ENCODE peak calls at places on chromosome 19, in five cellular contexts. R is Peyer's patch, Q is uterus, G is transverse colon, Y is A549. B is an unnamed sample.

GRCh38 chr19:31436121-31436776 is 87.0 kb upstream of the TSHZ3 start:
- DNase-seq in R (no peak), Q (no peak), G (no peak), Y (no peak), B (no peak)

GRCh38 chr19:31676271-31677004 is 327.2 kb upstream of the TSHZ3 start:
- DNase-seq in R (no peak), Q (no peak), G (no peak), Y (peak; percentile 49), B (no peak)

GRCh38 chr19:33472696-33473624 is 48.6 kb downstream of the PEPD start:
- DNase-seq in R (no peak), Q (peak; percentile 23), G (no peak), Y (no peak), B (peak; percentile 20)

GRCh38 chr19:55437410-55437809 is 5.7 kb downstream of the SHISA7 start:
- DNase-seq in R (no peak), Q (no peak), G (no peak), Y (peak; percentile 89), B (no peak)

GRCh38 chr19:5564930-5565329 is 2.8 kb downstream of the TINCR start:
- DNase-seq in R (no peak), Q (no peak), G (no peak), Y (no peak), B (no peak)

GRCh38 chr19:20079487-20079886 is 1.7 kb downstream of the ZNF90 start:
- DNase-seq in R (no peak), Q (no peak), G (peak; percentile 25), Y (no peak), B (no peak)

GRCh38 chr19:11446652-11447301 is 11.3 kb downstream of the PRKCSH start:
- DNase-seq in R (peak; percentile 37), Q (peak; percentile 52), G (peak; percentile 50), Y (peak; percentile 70), B (no peak)

GRCh38 chr19:31303262-31303815 is 45.9 kb downstream of the TSHZ3 start:
- DNase-seq in R (no peak), Q (no peak), G (no peak), Y (no peak), B (no peak)

GRCh38 chr19:3977242-3978143 is 6.6 kb upstream of the DAPK3 start:
- DNase-seq in R (no peak), Q (no peak), G (no peak), Y (no peak), B (no peak)

GRCh38 chr19:39557791-39558622 is 18.0 kb upstream of the EID2 start:
- DNase-seq in R (peak; percentile 22), Q (no peak), G (no peak), Y (no peak), B (no peak)

GRCh38 chr19:58556633-58557252 is 1.7 kb downstream of the UBE2M start:
- DNase-seq in R (no peak), Q (no peak), G (no peak), Y (no peak), B (peak; percentile 78)

GRCh38 chr19:8849232-8849631 is 17.1 kb downstream of the MBD3L1 start:
- DNase-seq in R (no peak), Q (no peak), G (no peak), Y (no peak), B (no peak)

DNA sequence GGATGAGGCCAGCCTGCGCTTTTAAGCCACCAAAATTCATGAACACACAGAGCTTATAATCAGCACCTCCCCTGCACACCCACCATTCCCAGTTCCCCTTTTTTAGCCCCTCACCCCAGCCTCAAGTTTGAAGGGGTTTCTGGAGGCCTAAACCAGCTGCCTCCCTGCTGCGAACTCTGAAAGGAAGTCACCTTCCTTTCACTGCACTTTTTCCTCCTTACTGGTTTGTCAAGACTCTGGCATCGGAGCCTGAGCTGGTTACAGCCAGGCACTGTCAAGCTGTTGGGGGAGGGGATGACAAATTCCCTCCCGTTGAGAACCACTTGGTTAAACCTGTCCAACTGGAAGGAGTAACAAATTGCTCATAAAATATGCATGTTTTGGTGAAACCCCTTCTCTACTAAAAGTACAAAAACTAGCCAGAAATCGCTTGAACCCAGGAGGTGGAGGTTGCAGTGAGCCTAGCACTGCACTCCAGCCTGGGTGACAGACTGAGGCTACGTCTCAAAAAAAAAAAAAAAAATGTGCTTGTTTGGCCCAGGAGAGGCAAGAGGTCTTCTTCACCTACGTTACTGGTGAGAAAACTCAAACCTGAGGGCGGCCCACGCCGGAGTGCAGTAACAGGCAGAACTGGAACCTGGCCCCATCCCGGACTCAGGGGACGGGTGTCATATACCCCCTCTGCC is 671 bp upstream of the ADAT3 start:
- DNase-seq in R (peak; percentile 74), Q (peak; percentile 55), G (peak; percentile 60), Y (no peak), B (no peak)
- TF ChIP-seq POLR2A in R (no peak), Q (no peak), G (no peak), Y (no peak), B (no peak)

GRCh38 chr19:48329167-48329891 is 4.0 kb downstream of the EMP3 start:
- DNase-seq in R (peak; percentile 54), Q (no peak), G (peak; percentile 49), Y (no peak), B (peak; percentile 43)

GRCh38 chr19:48321622-48322591 is 3.4 kb upstream of the EMP3 start:
- DNase-seq in R (peak; percentile 100), Q (peak; percentile 99), G (peak; percentile 100), Y (peak; percentile 94), B (peak; percentile 100)

GRCh38 chr19:48321372-48321621 is 4.1 kb upstream of the EMP3 start:
- DNase-seq in R (peak; percentile 100), Q (peak; percentile 97), G (peak; percentile 100), Y (peak; percentile 99), B (peak; percentile 98)

GRCh38 chr19:48330012-48330681 is 4.8 kb downstream of the EMP3 start:
- DNase-seq in R (peak; percentile 88), Q (peak; percentile 54), G (peak; percentile 89), Y (no peak), B (peak; percentile 95)

DNA sequence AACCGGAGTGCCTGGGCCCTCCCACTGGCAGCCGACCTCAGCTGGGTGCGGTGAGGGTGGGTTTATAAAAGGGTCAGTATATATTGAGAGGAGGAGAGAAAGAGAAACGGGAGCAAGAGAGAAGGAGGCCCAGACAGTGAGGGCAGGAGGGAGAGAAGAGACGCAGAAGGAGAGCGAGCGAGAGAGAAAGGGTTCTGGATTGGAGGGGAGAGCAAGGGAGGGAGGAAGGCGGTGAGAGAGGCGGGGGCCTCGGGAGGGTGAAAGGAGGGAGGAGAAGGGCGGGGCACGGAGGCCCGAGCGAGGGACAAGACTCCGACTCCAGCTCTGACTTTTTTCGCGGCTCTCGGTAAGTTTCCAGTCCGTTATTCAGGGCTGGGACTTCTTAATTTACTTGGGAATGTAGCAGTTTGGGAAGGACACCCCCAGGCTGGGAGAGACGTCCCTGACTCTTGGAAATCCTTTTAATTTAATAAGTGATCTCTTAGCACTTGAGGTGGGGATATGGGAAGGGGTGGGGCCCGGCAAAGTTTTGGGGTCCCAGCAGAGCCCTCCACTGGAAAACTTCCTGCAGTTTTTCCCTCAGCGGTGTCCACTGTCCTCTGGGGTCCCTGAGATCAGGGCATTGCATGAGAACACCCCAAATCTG is at the start of gene EMP3:
- DNase-seq in R (peak; percentile 83), Q (peak; percentile 88), G (peak; percentile 86), Y (peak; percentile 93), B (peak; percentile 83)
- TF ChIP-seq POLR2A in R (peak; percentile 38), Q (peak; percentile 54), G (peak; percentile 77), Y (peak; percentile 52), B (no peak)

DNA sequence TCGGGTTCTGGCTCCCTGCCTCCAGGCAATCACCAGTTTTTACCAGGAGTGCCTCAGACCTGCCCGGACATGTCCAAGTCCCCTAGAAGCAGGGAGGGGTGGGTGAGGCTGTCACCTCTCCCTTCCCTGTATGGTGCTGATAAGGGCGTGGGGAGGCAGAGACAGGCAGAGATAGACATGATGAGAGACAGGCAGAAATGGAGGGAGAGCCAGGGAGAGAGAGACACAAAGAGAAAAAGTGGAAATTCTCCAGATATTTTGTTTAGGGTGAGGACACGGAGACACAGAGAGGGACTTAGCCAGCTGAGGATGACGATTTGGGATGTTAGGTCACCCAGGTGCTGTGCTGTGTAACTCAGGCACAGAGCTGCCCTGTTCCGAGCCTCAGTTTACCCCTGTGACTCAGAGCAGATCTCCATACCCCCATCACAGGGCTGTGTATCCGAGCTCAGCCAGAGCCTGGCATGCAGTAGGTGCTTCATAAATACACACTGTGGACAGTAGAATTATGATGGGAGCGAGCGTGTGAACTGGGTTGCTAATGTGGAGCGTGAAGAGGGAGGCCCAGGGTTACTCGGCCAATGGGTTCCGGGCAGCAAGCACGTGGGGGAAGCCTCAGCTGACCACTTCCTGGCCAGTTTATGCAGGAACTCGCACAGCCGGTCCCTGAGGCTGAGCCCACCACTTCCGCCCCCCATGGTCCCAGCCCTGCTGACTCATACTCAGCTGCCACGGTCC is 11.9 kb upstream of the GDF15 start:
- DNase-seq in R (peak; percentile 76), Q (peak; percentile 93), G (peak; percentile 84), Y (peak; percentile 74), B (peak; percentile 94)
- TF ChIP-seq POLR2A in R (no peak), Q (peak; percentile 24), G (no peak), Y (no peak), B (no peak)

GRCh38 chr19:15433519-15434069 is 14.8 kb upstream of the AKAP8L start:
- DNase-seq in R (no peak), Q (no peak), G (no peak), Y (no peak), B (no peak)

GRCh38 chr19:15431396-15432017 is 12.7 kb upstream of the AKAP8L start:
- DNase-seq in R (no peak), Q (no peak), G (no peak), Y (no peak), B (no peak)

GRCh38 chr19:15432018-15432494 is 13.3 kb upstream of the AKAP8L start:
- DNase-seq in R (no peak), Q (no peak), G (no peak), Y (peak; percentile 21), B (no peak)

GRCh38 chr19:15430526-15431120 is 11.8 kb upstream of the AKAP8L start:
- DNase-seq in R (no peak), Q (no peak), G (no peak), Y (no peak), B (no peak)

GRCh38 chr19:15432629-15433518 is 14.1 kb upstream of the AKAP8L start:
- DNase-seq in R (peak; percentile 83), Q (peak; percentile 94), G (peak; percentile 94), Y (peak; percentile 75), B (peak; percentile 96)
- TF ChIP-seq POLR2A in R (no peak), Q (no peak), G (no peak), Y (peak; percentile 35), B (no peak)

GRCh38 chr19:35715355-35715809 is 2.4 kb upstream of the KMT2B start:
- DNase-seq in R (no peak), Q (no peak), G (no peak), Y (no peak), B (no peak)

GRCh38 chr19:35713904-35714440 is 3.8 kb upstream of the KMT2B start:
- DNase-seq in R (peak; percentile 50), Q (no peak), G (no peak), Y (no peak), B (no peak)

GRCh38 chr19:35715981-35716734 is 1.6 kb upstream of the KMT2B start:
- DNase-seq in R (peak; percentile 43), Q (peak; percentile 68), G (no peak), Y (peak; percentile 90), B (no peak)

GRCh38 chr19:35712910-35713845 is 4.6 kb upstream of the KMT2B start:
- DNase-seq in R (peak; percentile 82), Q (no peak), G (peak; percentile 63), Y (no peak), B (no peak)

GRCh38 chr19:35714601-35715354 is 3.0 kb upstream of the KMT2B start:
- DNase-seq in R (peak; percentile 48), Q (no peak), G (no peak), Y (peak; percentile 61), B (no peak)
- TF ChIP-seq POLR2A in R (no peak), Q (no peak), G (no peak), Y (no peak), B (no peak)

GRCh38 chr19:52048604-52049493 is at the start of gene ZNF432:
- DNase-seq in R (peak; percentile 85), Q (peak; percentile 94), G (peak; percentile 90), Y (peak; percentile 72), B (peak; percentile 98)
- TF ChIP-seq POLR2A in R (peak; percentile 14), Q (peak; percentile 45), G (peak; percentile 62), Y (peak; percentile 40), B (no peak)

B was measured in lower leg skin.